ENCODE peak calls at places on chromosomes 5 and 9, in seven cellular contexts. H is body of pancreas, M is upper lobe of right lung, P is Peyer's patch, B is psoas muscle, O is astrocyte, V is upper lobe of left lung. Y is an unnamed sample.

GRCh38 chr5:91219141-91219802 is 163.8 kb downstream of the ARRDC3 start:
- DNase-seq in H (peak), M (no peak), P (no peak), B (no peak), O (peak), V (peak), Y (peak)

GRCh38 chr5:112106878-112107277 is 312.2 kb downstream of the EPB41L4A start:
- DNase-seq in H (no peak), M (no peak), P (no peak), B (no peak), O (no peak), V (no peak), Y (no peak)

GRCh38 chr9:134329886-134330285 is 3.6 kb downstream of the RXRA start:
- DNase-seq in H (peak), M (no peak), P (no peak), B (peak), O (no peak), V (peak), Y (no peak)

GRCh38 chr9:6552738-6553121 is 92.8 kb downstream of the GLDC start:
- DNase-seq in H (no peak), M (no peak), P (no peak), B (no peak), O (peak), V (no peak), Y (no peak)

GRCh38 chr9:7103382-7104170 is 345.8 kb downstream of the KDM4C start:
- DNase-seq in H (no peak), M (no peak), P (no peak), B (peak), O (peak), V (no peak), Y (peak)

GRCh38 chr5:112848116-112848811 is 12.8 kb upstream of the SRP19 start:
- DNase-seq in H (peak), M (no peak), P (no peak), B (no peak), O (peak), V (no peak), Y (peak)

GRCh38 chr5:137320056-137321045 is 178.8 kb downstream of the SPOCK1 start:
- DNase-seq in H (peak), M (no peak), P (no peak), B (no peak), O (peak), V (no peak), Y (peak)

GRCh38 chr5:145463634-145464033 is 371.5 kb downstream of the PRELID2 start:
- DNase-seq in H (no peak), M (no peak), P (no peak), B (no peak), O (no peak), V (no peak), Y (no peak)

GRCh38 chr9:106657951-106658350 is 205.0 kb upstream of the ZNF462 start:
- DNase-seq in H (no peak), M (no peak), P (no peak), B (no peak), O (no peak), V (no peak), Y (no peak)

GRCh38 chr5:127960126-127960744 is 123.3 kb upstream of the SLC12A2 start:
- DNase-seq in H (no peak), M (no peak), P (no peak), B (no peak), O (no peak), V (no peak), Y (no peak)

GRCh38 chr9:125931211-125931610 is 184.0 kb downstream of the PBX3 start:
- DNase-seq in H (no peak), M (no peak), P (no peak), B (no peak), O (no peak), V (no peak), Y (no peak)

DNA sequence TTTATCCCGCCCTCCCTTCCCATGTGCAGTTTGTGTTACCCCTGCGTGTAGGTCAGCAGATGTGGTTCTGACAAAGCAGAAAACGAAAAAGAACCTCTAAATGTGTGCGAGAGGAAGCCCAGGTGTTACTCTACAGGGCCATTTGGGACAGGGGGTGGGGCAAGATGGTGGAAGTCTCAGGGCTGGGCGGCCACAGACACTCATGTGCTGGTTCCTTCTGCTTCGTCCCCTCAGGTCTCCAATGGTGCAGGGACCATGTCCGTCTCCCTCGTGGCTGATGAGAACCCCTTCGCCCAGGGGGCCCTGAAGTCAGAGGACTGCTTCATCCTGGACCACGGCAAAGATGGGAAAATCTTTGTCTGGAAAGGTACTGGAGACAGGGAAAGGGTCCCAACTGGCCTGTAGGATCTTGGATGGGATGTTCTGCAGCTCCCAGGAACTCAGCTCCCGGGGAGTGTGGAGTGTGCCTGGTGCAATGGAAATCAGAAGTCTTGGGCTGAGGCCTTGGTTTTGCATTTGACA is 49.0 kb downstream of the GSN start:
- DNase-seq in H (no peak), M (no peak), P (no peak), B (no peak), O (no peak), V (no peak), Y (no peak)
- H3K27ac ChIP-seq in H (no peak), M (no peak), P (peak), B (peak), O (no peak), V (peak), Y (no peak)

DNA sequence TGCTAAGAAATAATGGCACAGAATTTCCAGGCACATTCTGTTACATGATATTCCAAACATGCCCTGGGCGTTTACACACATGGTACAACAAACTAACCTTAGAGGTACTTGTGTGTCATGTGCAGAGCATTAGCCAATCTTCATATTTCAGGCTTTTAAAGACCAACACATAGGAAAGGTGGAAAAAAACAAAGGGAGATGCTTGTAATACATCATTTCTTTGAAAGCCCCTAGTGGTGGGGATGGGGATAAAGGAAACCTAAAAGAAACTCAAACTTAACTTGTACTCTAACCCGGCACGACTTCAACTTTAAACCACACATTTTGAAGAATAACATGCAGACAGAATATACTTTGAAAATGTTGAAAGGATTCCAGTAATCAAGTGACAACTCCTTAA is 133.6 kb downstream of the PTPRD start:
- DNase-seq in H (no peak), M (no peak), P (no peak), B (no peak), O (no peak), V (no peak), Y (no peak)
- TF ChIP-seq CTCF in H (no peak), M (no peak), P (no peak), B (no peak), O (peak), V (no peak), Y (peak)

GRCh38 chr9:121636411-121636865 is 15.0 kb upstream of the DAB2IP start:
- DNase-seq in H (no peak), M (no peak), P (no peak), B (no peak), O (peak), V (no peak), Y (peak)
- H3K27ac ChIP-seq in H (no peak), M (no peak), P (peak), B (peak), O (no peak), V (no peak), Y (no peak)

DNA sequence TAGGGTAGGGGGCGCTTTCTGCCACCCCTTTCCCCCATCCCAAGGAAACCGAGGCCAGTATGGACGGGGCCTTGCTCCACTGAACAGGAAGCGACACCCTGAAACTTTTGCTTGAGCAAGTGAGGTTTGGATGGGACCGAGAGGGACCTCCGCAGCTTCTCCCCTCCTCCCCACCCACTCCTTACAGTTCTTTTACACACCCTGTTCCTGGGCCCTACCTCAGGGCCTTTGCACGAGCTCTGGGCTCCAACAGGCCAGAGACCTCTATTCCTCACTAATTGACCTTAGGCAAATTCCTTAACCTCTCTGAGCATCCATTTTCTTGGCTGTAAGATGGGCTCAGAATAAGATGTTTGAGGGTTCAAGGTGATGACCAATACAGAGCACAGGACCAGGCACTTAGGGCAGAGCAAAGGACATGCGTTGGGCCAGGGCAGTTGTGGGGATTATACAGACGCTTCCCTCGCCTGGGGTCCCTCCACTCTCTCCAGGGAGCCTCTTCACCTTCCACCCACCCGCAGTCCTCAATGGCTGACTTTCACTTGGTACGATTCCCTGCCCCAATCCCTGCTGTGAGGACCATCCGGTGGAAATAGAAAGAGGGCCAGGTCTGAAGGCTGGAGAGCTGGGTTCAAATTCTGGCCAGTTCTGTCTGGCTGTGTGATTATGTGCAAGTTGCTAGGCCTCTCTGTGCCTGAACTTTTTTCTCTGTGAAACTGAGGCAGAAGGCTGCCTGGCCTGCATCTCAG is 206.3 kb upstream of the IER5L start:
- DNase-seq in H (no peak), M (no peak), P (no peak), B (no peak), O (no peak), V (no peak), Y (no peak)
- TF ChIP-seq CTCF in H (no peak), M (no peak), P (no peak), B (no peak), O (no peak), V (no peak), Y (no peak)

DNA sequence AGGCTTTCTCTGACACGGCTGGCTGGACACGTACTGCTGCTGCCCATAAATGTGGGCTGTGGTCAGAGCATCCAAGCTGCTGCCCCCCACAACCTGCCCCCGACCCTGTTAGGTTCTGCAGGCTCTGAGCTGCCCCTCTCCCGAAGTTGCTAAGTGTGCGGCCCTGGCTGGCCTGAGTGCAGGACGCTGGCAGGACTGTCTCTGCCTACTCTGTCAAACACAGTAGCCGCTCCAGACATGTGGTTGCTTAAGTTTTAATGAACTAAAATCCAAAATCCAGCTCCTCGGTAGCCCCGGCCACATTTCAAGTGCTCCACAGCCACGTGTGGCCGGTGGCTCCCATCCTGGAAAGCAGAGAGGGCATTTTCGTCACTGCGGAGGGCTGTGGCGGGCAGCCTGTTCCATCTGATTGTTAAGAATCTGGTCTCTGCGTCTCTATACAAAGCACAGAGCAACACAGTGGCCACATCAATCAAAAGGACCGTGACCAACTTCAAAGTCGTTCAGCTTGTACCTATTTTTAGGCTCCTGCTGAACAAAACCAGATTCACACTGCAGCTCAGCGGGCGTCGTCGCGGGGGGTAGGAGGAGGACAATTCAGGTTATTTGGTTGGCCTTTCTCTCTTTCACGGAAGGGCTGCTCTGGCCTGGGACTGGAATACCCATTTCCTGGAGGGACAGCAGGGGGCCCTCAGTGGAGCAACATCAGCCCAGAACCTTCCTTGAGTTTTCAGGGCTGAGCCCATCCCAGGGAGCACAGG is 68.9 kb downstream of the PTCH1 start:
- DNase-seq in H (no peak), M (no peak), P (no peak), B (no peak), O (no peak), V (no peak), Y (no peak)
- H3K27ac ChIP-seq in H (no peak), M (no peak), P (peak), B (no peak), O (no peak), V (no peak), Y (no peak)